ENCODE peak calls at places on chromosomes 13 and 19, in ten cellular contexts. J is progenitor cell of endocrine pancreas, H is colonic mucosa, W is body of pancreas, T is mesothelial cell of epicardium, L is esophagus squamous epithelium, E is RWPE1, G is heart right ventricle, U is endothelial cell, Q is foreskin fibroblast. D is an unnamed sample.

GRCh38 chr19:47381653-47382279 is 32.7 kb downstream of the DHX34 start:
- DNase-seq in J (no peak), H (no peak), W (peak; percentile 17), T (no peak), L (no peak), E (no peak), G (no peak), U (no peak), Q (no peak), D (no peak)

GRCh38 chr19:3375221-3376088 is 9.1 kb downstream of the NFIC start:
- DNase-seq in J (no peak), H (peak; percentile 57), W (peak; percentile 93), T (no peak), L (no peak), E (no peak), G (peak; percentile 89), U (no peak), Q (peak; percentile 90), D (no peak)

GRCh38 chr13:37241786-37242185 is 136.3 kb upstream of the CSNK1A1L start:
- DNase-seq in J (no peak), H (no peak), W (no peak), T (no peak), L (no peak), E (no peak), G (no peak), U (no peak), Q (no peak), D (no peak)

GRCh38 chr19:47765522-47766358 is 12.8 kb upstream of the SELENOW start:
- DNase-seq in J (peak; percentile 66), H (peak; percentile 68), W (peak; percentile 63), T (peak; percentile 74), L (no peak), E (no peak), G (peak; percentile 57), U (peak; percentile 81), Q (peak; percentile 34), D (no peak)

GRCh38 chr13:108963276-108963810 is 333.9 kb downstream of the MYO16 start:
- DNase-seq in J (no peak), H (no peak), W (no peak), T (no peak), L (no peak), E (no peak), G (no peak), U (no peak), Q (no peak), D (no peak)

GRCh38 chr19:48698046-48698445 is 2.3 kb downstream of the FUT2 start:
- DNase-seq in J (no peak), H (peak; percentile 88), W (peak; percentile 39), T (no peak), L (no peak), E (no peak), G (no peak), U (no peak), Q (peak; percentile 66), D (no peak)

GRCh38 chr19:48873476-48874308 is 1.5 kb downstream of the PPP1R15A start:
- DNase-seq in J (no peak), H (no peak), W (no peak), T (no peak), L (no peak), E (no peak), G (no peak), U (no peak), Q (no peak), D (no peak)

GRCh38 chr13:46386996-46387851 is at the start of gene RUBCNL:
- DNase-seq in J (peak; percentile 24), H (peak; percentile 81), W (peak; percentile 28), T (peak; percentile 59), L (no peak), E (peak; percentile 75), G (no peak), U (peak; percentile 17), Q (no peak), D (no peak)

GRCh38 chr13:40247845-40248244 is 418.6 kb downstream of the FOXO1 start:
- DNase-seq in J (no peak), H (no peak), W (no peak), T (no peak), L (no peak), E (no peak), G (no peak), U (no peak), Q (peak; percentile 35), D (no peak)

GRCh38 chr13:103099894-103100293 is 33.7 kb upstream of the SLC10A2 start:
- DNase-seq in J (no peak), H (no peak), W (no peak), T (no peak), L (no peak), E (no peak), G (no peak), U (no peak), Q (no peak), D (no peak)

GRCh38 chr19:2475018-2475701 is 767 bp upstream of the GADD45B start:
- DNase-seq in J (no peak), H (peak; percentile 71), W (peak; percentile 63), T (peak; percentile 71), L (no peak), E (no peak), G (peak; percentile 29), U (no peak), Q (peak; percentile 56), D (no peak)

GRCh38 chr13:46367622-46368327 is 19.3 kb downstream of the RUBCNL start:
- DNase-seq in J (no peak), H (no peak), W (no peak), T (no peak), L (no peak), E (no peak), G (no peak), U (no peak), Q (peak; percentile 62), D (no peak)

GRCh38 chr13:37074703-37075102 is 15.2 kb upstream of the SUPT20H start:
- DNase-seq in J (no peak), H (no peak), W (no peak), T (no peak), L (no peak), E (peak; percentile 14), G (no peak), U (no peak), Q (no peak), D (no peak)

GRCh38 chr19:29467824-29468401 is 57.9 kb upstream of the VSTM2B start:
- DNase-seq in J (no peak), H (no peak), W (no peak), T (no peak), L (no peak), E (peak; percentile 15), G (no peak), U (no peak), Q (no peak), D (no peak)
- TF ChIP-seq CTCF in J (peak; percentile 62), H (no peak), W (no peak), T (no peak), L (no peak), E (peak; percentile 50), G (peak; percentile 22), U (no peak), Q (peak; percentile 39), D (peak; percentile 60)

GRCh38 chr19:28988066-28988465 is 224.9 kb downstream of the UQCRFS1 start:
- DNase-seq in J (no peak), H (no peak), W (no peak), T (no peak), L (no peak), E (no peak), G (no peak), U (no peak), Q (no peak), D (no peak)

GRCh38 chr19:28985201-28985600 is 227.8 kb downstream of the UQCRFS1 start:
- DNase-seq in J (no peak), H (no peak), W (no peak), T (no peak), L (no peak), E (no peak), G (no peak), U (no peak), Q (no peak), D (no peak)

GRCh38 chr19:28987177-28987576 is 225.8 kb downstream of the UQCRFS1 start:
- DNase-seq in J (no peak), H (no peak), W (no peak), T (no peak), L (no peak), E (no peak), G (no peak), U (no peak), Q (no peak), D (no peak)

GRCh38 chr19:28990522-28990921 is 222.4 kb downstream of the UQCRFS1 start:
- DNase-seq in J (no peak), H (no peak), W (no peak), T (no peak), L (no peak), E (no peak), G (no peak), U (peak; percentile 16), Q (no peak), D (no peak)
- TF ChIP-seq CTCF in J (no peak), H (no peak), W (no peak), T (no peak), L (no peak), E (no peak), G (no peak), U (no peak), Q (no peak), D (no peak)

GRCh38 chr19:11887618-11888531 is at the start of gene ZNF69:
- DNase-seq in J (peak; percentile 92), H (peak; percentile 98), W (peak; percentile 94), T (peak; percentile 86), L (no peak), E (no peak), G (peak; percentile 91), U (no peak), Q (peak; percentile 60), D (peak; percentile 90)
- TF ChIP-seq CTCF in J (peak; percentile 48), H (peak; percentile 18), W (peak; percentile 13), T (no peak), L (no peak), E (no peak), G (peak; percentile 32), U (no peak), Q (no peak), D (peak; percentile 58)

DNA sequence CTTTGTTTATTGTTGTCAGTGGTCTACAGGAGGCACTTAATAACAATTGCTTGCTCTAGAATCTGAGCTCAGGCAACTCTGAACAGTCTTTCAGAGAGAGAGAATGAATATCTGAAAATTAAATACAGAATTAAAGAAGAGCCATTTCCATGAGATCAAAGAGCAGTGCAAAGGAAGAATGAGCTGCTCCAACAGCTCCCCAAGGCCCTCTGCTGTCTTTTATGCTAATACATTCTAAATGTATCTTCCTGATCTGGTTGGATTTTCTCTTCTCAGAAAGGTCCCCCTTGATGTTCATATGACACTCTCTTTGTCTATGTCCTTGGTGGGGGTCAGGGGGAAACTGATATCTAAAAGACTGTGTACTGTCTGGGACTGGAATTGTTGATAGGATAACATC is 1029.6 kb downstream of the PCDH9 start:
- DNase-seq in J (no peak), H (no peak), W (no peak), T (no peak), L (no peak), E (no peak), G (no peak), U (no peak), Q (peak; percentile 4), D (no peak)
- TF ChIP-seq CTCF in J (no peak), H (no peak), W (no peak), T (no peak), L (no peak), E (no peak), G (no peak), U (no peak), Q (no peak), D (no peak)